ENCODE peak calls at places on chromosomes 16 and 17, in seven cellular contexts. One of them, this sample, is unnamed.

GRCh38 chr16:55257971-55258613 is 65.9 kb upstream of the IRX6 start:
- DNase-seq in AG10803: peak; percentile 71
- DNase-seq in mesothelial cell of epicardium: peak; percentile 86
- DNase-seq in IMR-90: peak; percentile 26
- DNase-seq in PC-3: peak; percentile 31
- DNase-seq in colonic mucosa: peak; percentile 66
- DNase-seq in ascending aorta: no peak
- DNase-seq in this sample: peak; percentile 31

GRCh38 chr17:3678095-3678820 is 9.6 kb downstream of the EMC6 start:
- DNase-seq in AG10803: no peak
- DNase-seq in mesothelial cell of epicardium: no peak
- DNase-seq in IMR-90: peak; percentile 45
- DNase-seq in PC-3: peak; percentile 26
- DNase-seq in colonic mucosa: no peak
- DNase-seq in ascending aorta: no peak
- DNase-seq in this sample: no peak

GRCh38 chr17:40372031-40372430 is 7.5 kb upstream of the GJD3 start:
- DNase-seq in AG10803: no peak
- DNase-seq in mesothelial cell of epicardium: no peak
- DNase-seq in IMR-90: no peak
- DNase-seq in PC-3: no peak
- DNase-seq in colonic mucosa: no peak
- DNase-seq in ascending aorta: no peak
- DNase-seq in this sample: no peak

GRCh38 chr16:88393034-88393433 is 10.3 kb downstream of the ZNF469 start:
- DNase-seq in AG10803: peak; percentile 69
- DNase-seq in mesothelial cell of epicardium: no peak
- DNase-seq in IMR-90: no peak
- DNase-seq in PC-3: no peak
- DNase-seq in colonic mucosa: no peak
- DNase-seq in ascending aorta: peak; percentile 70
- DNase-seq in this sample: no peak

GRCh38 chr17:39719966-39720365 is 10.4 kb downstream of the MIEN1 start:
- DNase-seq in AG10803: no peak
- DNase-seq in mesothelial cell of epicardium: no peak
- DNase-seq in IMR-90: no peak
- DNase-seq in PC-3: no peak
- DNase-seq in colonic mucosa: no peak
- DNase-seq in ascending aorta: no peak
- DNase-seq in this sample: no peak

GRCh38 chr17:44038604-44039007 is 23.8 kb upstream of the TMEM101 start:
- DNase-seq in AG10803: no peak
- DNase-seq in mesothelial cell of epicardium: no peak
- DNase-seq in IMR-90: no peak
- DNase-seq in PC-3: no peak
- DNase-seq in colonic mucosa: no peak
- DNase-seq in ascending aorta: no peak
- DNase-seq in this sample: no peak

GRCh38 chr17:27357236-27357635 is 63.3 kb downstream of the WSB1 start:
- DNase-seq in AG10803: no peak
- DNase-seq in mesothelial cell of epicardium: no peak
- DNase-seq in IMR-90: no peak
- DNase-seq in PC-3: no peak
- DNase-seq in colonic mucosa: no peak
- DNase-seq in ascending aorta: no peak
- DNase-seq in this sample: no peak

GRCh38 chr17:75634376-75634740 is 1.1 kb downstream of the SMIM5 start:
- DNase-seq in AG10803: no peak
- DNase-seq in mesothelial cell of epicardium: no peak
- DNase-seq in IMR-90: no peak
- DNase-seq in PC-3: no peak
- DNase-seq in colonic mucosa: no peak
- DNase-seq in ascending aorta: no peak
- DNase-seq in this sample: no peak

GRCh38 chr17:78707016-78707415 is 75.1 kb downstream of the CYTH1 start:
- DNase-seq in AG10803: no peak
- DNase-seq in mesothelial cell of epicardium: no peak
- DNase-seq in IMR-90: no peak
- DNase-seq in PC-3: peak; percentile 33
- DNase-seq in colonic mucosa: no peak
- DNase-seq in ascending aorta: no peak
- DNase-seq in this sample: no peak

GRCh38 chr16:69253796-69254426 is 57.2 kb upstream of the VPS4A start:
- DNase-seq in AG10803: peak; percentile 61
- DNase-seq in mesothelial cell of epicardium: no peak
- DNase-seq in IMR-90: no peak
- DNase-seq in PC-3: no peak
- DNase-seq in colonic mucosa: no peak
- DNase-seq in ascending aorta: no peak
- DNase-seq in this sample: no peak

GRCh38 chr16:86490859-86491642 is 19.3 kb upstream of the FOXF1 start:
- DNase-seq in AG10803: peak; percentile 44
- DNase-seq in mesothelial cell of epicardium: no peak
- DNase-seq in IMR-90: peak; percentile 52
- DNase-seq in PC-3: peak; percentile 15
- DNase-seq in colonic mucosa: no peak
- DNase-seq in ascending aorta: no peak
- DNase-seq in this sample: no peak

GRCh38 chr16:11117576-11118211 is 138.3 kb downstream of the SOCS1 start:
- DNase-seq in AG10803: no peak
- DNase-seq in mesothelial cell of epicardium: no peak
- DNase-seq in IMR-90: no peak
- DNase-seq in PC-3: no peak
- DNase-seq in colonic mucosa: no peak
- DNase-seq in ascending aorta: no peak
- DNase-seq in this sample: no peak

GRCh38 chr17:79045830-79046500 is 22.0 kb downstream of the C1QTNF1 start:
- DNase-seq in AG10803: peak; percentile 67
- DNase-seq in mesothelial cell of epicardium: peak; percentile 85
- DNase-seq in IMR-90: peak; percentile 57
- DNase-seq in PC-3: peak; percentile 83
- DNase-seq in colonic mucosa: peak; percentile 78
- DNase-seq in ascending aorta: no peak
- DNase-seq in this sample: peak; percentile 49

GRCh38 chr17:42107597-42108576 is 4.6 kb downstream of the DHX58 start:
- DNase-seq in AG10803: no peak
- DNase-seq in mesothelial cell of epicardium: peak; percentile 89
- DNase-seq in IMR-90: peak; percentile 32
- DNase-seq in PC-3: no peak
- DNase-seq in colonic mucosa: peak; percentile 94
- DNase-seq in ascending aorta: no peak
- DNase-seq in this sample: no peak

GRCh38 chr17:39617446-39618251 is 9.1 kb upstream of the PPP1R1B start:
- DNase-seq in AG10803: peak; percentile 49
- DNase-seq in mesothelial cell of epicardium: peak; percentile 61
- DNase-seq in IMR-90: peak; percentile 13
- DNase-seq in PC-3: peak; percentile 46
- DNase-seq in colonic mucosa: peak; percentile 79
- DNase-seq in ascending aorta: no peak
- DNase-seq in this sample: no peak

GRCh38 chr17:4986403-4986802 is 1.1 kb downstream of the CAMTA2 start:
- DNase-seq in AG10803: no peak
- DNase-seq in mesothelial cell of epicardium: no peak
- DNase-seq in IMR-90: no peak
- DNase-seq in PC-3: no peak
- DNase-seq in colonic mucosa: peak; percentile 57
- DNase-seq in ascending aorta: no peak
- DNase-seq in this sample: no peak

GRCh38 chr17:82813299-82814051 is 26.3 kb downstream of the ZNF750 start:
- DNase-seq in AG10803: no peak
- DNase-seq in mesothelial cell of epicardium: no peak
- DNase-seq in IMR-90: no peak
- DNase-seq in PC-3: no peak
- DNase-seq in colonic mucosa: no peak
- DNase-seq in ascending aorta: no peak
- DNase-seq in this sample: no peak

GRCh38 chr16:58409316-58409973 is 17.2 kb downstream of the GINS3 start:
- DNase-seq in AG10803: peak; percentile 71
- DNase-seq in mesothelial cell of epicardium: no peak
- DNase-seq in IMR-90: peak; percentile 7
- DNase-seq in PC-3: peak; percentile 82
- DNase-seq in colonic mucosa: no peak
- DNase-seq in ascending aorta: no peak
- DNase-seq in this sample: no peak

GRCh38 chr16:73163238-73163795 is 115.4 kb upstream of the ZFHX3 start:
- DNase-seq in AG10803: no peak
- DNase-seq in mesothelial cell of epicardium: no peak
- DNase-seq in IMR-90: no peak
- DNase-seq in PC-3: no peak
- DNase-seq in colonic mucosa: no peak
- DNase-seq in ascending aorta: no peak
- DNase-seq in this sample: no peak

GRCh38 chr16:84841787-84842300 is 22.1 kb downstream of the CRISPLD2 start:
- DNase-seq in AG10803: no peak
- DNase-seq in mesothelial cell of epicardium: peak; percentile 56
- DNase-seq in IMR-90: no peak
- DNase-seq in PC-3: peak; percentile 65
- DNase-seq in colonic mucosa: peak; percentile 77
- DNase-seq in ascending aorta: no peak
- DNase-seq in this sample: no peak

GRCh38 chr16:85759631-85760419 is 8.9 kb upstream of the C16orf74 start:
- DNase-seq in AG10803: no peak
- DNase-seq in mesothelial cell of epicardium: no peak
- DNase-seq in IMR-90: no peak
- DNase-seq in PC-3: peak; percentile 52
- DNase-seq in colonic mucosa: no peak
- DNase-seq in ascending aorta: no peak
- DNase-seq in this sample: no peak

GRCh38 chr17:39429600-39429999 is 21.5 kb downstream of the MED1 start:
- DNase-seq in AG10803: no peak
- DNase-seq in mesothelial cell of epicardium: no peak
- DNase-seq in IMR-90: no peak
- DNase-seq in PC-3: no peak
- DNase-seq in colonic mucosa: no peak
- DNase-seq in ascending aorta: no peak
- DNase-seq in this sample: no peak

GRCh38 chr17:47999612-48000011 is 28.7 kb downstream of the CDK5RAP3 start:
- DNase-seq in AG10803: peak; percentile 42
- DNase-seq in mesothelial cell of epicardium: no peak
- DNase-seq in IMR-90: peak; percentile 72
- DNase-seq in PC-3: peak; percentile 75
- DNase-seq in colonic mucosa: no peak
- DNase-seq in ascending aorta: no peak
- DNase-seq in this sample: no peak
- TF ChIP-seq CTCF in AG10803: no peak
- TF ChIP-seq CTCF in mesothelial cell of epicardium: no peak
- TF ChIP-seq CTCF in IMR-90: no peak
- TF ChIP-seq CTCF in PC-3: peak; percentile 17
- TF ChIP-seq CTCF in colonic mucosa: no peak
- TF ChIP-seq CTCF in ascending aorta: no peak
- TF ChIP-seq CTCF in this sample: no peak

DNA sequence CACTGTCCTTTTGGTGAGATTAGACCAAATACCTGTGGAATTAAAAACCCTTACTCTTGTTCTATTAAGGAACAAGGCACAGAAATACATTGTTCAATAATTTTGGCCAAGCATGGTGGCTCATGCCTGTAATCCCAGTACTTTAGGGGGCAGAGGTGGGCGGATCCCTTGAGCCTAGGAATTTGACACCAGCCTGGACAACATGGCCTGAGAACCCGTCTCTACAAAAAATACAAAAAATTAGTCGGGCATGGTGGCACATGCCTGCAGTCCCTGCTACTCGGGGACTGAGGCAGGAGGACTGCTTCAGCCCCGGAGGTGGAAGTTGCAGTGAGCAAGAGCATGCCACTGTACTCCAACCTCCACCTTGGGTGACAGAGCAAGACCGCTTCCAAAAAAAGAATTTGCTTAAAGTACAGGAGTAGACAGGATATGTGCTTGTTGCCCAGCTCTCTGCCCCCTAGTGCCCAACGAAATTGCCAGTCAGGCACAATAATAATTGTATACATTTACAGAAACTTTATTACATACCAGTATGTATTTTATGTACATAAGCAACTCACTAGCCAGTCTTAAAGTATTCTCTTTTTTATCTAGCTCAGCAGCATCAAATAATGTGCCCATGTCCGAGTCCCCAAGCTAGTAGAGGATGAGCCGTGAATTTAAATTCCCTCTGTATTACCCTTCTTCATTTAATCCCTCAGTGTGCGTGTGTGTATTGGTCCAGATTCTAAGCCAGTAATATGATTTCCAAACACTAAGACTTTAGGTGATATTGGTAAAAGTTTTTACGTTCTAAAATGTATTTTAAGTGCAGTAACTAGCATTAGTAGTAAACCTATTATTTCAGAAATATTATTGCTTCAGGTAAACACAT is 1.4 kb downstream of the THUMPD1 start:
- DNase-seq in AG10803: peak; percentile 3
- DNase-seq in mesothelial cell of epicardium: no peak
- DNase-seq in IMR-90: no peak
- DNase-seq in PC-3: peak; percentile 37
- DNase-seq in colonic mucosa: peak; percentile 33
- DNase-seq in ascending aorta: no peak
- DNase-seq in this sample: no peak
- TF ChIP-seq CTCF in AG10803: peak; percentile 42
- TF ChIP-seq CTCF in mesothelial cell of epicardium: no peak
- TF ChIP-seq CTCF in IMR-90: peak; percentile 32
- TF ChIP-seq CTCF in PC-3: peak; percentile 59
- TF ChIP-seq CTCF in colonic mucosa: peak; percentile 41
- TF ChIP-seq CTCF in ascending aorta: no peak
- TF ChIP-seq CTCF in this sample: no peak

GRCh38 chr17:32588135-32588534 is 101.3 kb downstream of the CDK5R1 start:
- DNase-seq in AG10803: no peak
- DNase-seq in mesothelial cell of epicardium: no peak
- DNase-seq in IMR-90: no peak
- DNase-seq in PC-3: no peak
- DNase-seq in colonic mucosa: no peak
- DNase-seq in ascending aorta: no peak
- DNase-seq in this sample: no peak

GRCh38 chr17:32586666-32587065 is 99.9 kb downstream of the CDK5R1 start:
- DNase-seq in AG10803: peak; percentile 32
- DNase-seq in mesothelial cell of epicardium: no peak
- DNase-seq in IMR-90: no peak
- DNase-seq in PC-3: peak; percentile 8
- DNase-seq in colonic mucosa: no peak
- DNase-seq in ascending aorta: no peak
- DNase-seq in this sample: no peak

GRCh38 chr17:32590974-32591373 is 104.2 kb downstream of the CDK5R1 start:
- DNase-seq in AG10803: no peak
- DNase-seq in mesothelial cell of epicardium: no peak
- DNase-seq in IMR-90: no peak
- DNase-seq in PC-3: no peak
- DNase-seq in colonic mucosa: no peak
- DNase-seq in ascending aorta: no peak
- DNase-seq in this sample: no peak

GRCh38 chr17:32591428-32591827 is 104.6 kb downstream of the CDK5R1 start:
- DNase-seq in AG10803: no peak
- DNase-seq in mesothelial cell of epicardium: no peak
- DNase-seq in IMR-90: no peak
- DNase-seq in PC-3: no peak
- DNase-seq in colonic mucosa: no peak
- DNase-seq in ascending aorta: no peak
- DNase-seq in this sample: no peak

GRCh38 chr17:32588982-32589381 is 102.2 kb downstream of the CDK5R1 start:
- DNase-seq in AG10803: no peak
- DNase-seq in mesothelial cell of epicardium: no peak
- DNase-seq in IMR-90: no peak
- DNase-seq in PC-3: peak; percentile 33
- DNase-seq in colonic mucosa: no peak
- DNase-seq in ascending aorta: no peak
- DNase-seq in this sample: no peak
- TF ChIP-seq CTCF in AG10803: no peak
- TF ChIP-seq CTCF in mesothelial cell of epicardium: peak; percentile 26
- TF ChIP-seq CTCF in IMR-90: no peak
- TF ChIP-seq CTCF in PC-3: peak; percentile 47
- TF ChIP-seq CTCF in colonic mucosa: no peak
- TF ChIP-seq CTCF in ascending aorta: no peak
- TF ChIP-seq CTCF in this sample: no peak

GRCh38 chr16:27511657-27512056 is 38.1 kb downstream of the GTF3C1 start:
- DNase-seq in AG10803: peak; percentile 8
- DNase-seq in mesothelial cell of epicardium: no peak
- DNase-seq in IMR-90: no peak
- DNase-seq in PC-3: no peak
- DNase-seq in colonic mucosa: no peak
- DNase-seq in ascending aorta: no peak
- DNase-seq in this sample: no peak
- TF ChIP-seq CTCF in AG10803: no peak
- TF ChIP-seq CTCF in mesothelial cell of epicardium: no peak
- TF ChIP-seq CTCF in IMR-90: no peak
- TF ChIP-seq CTCF in PC-3: no peak
- TF ChIP-seq CTCF in colonic mucosa: no peak
- TF ChIP-seq CTCF in ascending aorta: no peak
- TF ChIP-seq CTCF in this sample: no peak